ENCODE peak calls at places on chromosome X, in seven cellular contexts. C is A549; M is natural killer cell; P is activated T-cell treated with anti-CD3 and anti-CD28 coated beads, Interleukin-2, amount 50 U/mL, for 72 hours; K is mucosa of descending colon; H is naive thymus-derived CD4-positive, alpha-beta T cell; Q is left colon. A is an unnamed sample.

GRCh38 chrX:11085305-11085704 is 25.8 kb upstream of the HCCS start:
- ATAC-seq in P (no peak), C (no peak), Q (no peak), K (no peak), H (no peak), M (no peak), A (no peak)

GRCh38 chrX:15816886-15817285 is 26.6 kb downstream of the ZRSR2 start:
- ATAC-seq in P (peak; percentile 70), H (peak; percentile 80), Q (no peak), C (no peak), K (no peak), M (peak; percentile 63), A (no peak)

GRCh38 chrX:19627081-19627480 is 111.8 kb upstream of the MAP3K15 start:
- ATAC-seq in H (no peak), P (no peak), C (no peak), K (no peak), M (no peak), Q (no peak), A (no peak)

GRCh38 chrX:16138108-16138427 is 14.7 kb downstream of the GRPR start:
- ATAC-seq in C (no peak), P (no peak), Q (no peak), H (no peak), M (no peak), K (no peak), A (no peak)

GRCh38 chrX:153830632-153831434 is 489 bp upstream of the PDZD4 start:
- ATAC-seq in C (peak; percentile 21), H (no peak), P (peak; percentile 44), M (no peak), Q (no peak), K (no peak), A (no peak)

GRCh38 chrX:138886769-138887168 is 175.3 kb upstream of the FGF13 start:
- ATAC-seq in P (no peak), H (no peak), K (no peak), M (no peak), Q (no peak), C (no peak), A (peak; percentile 92)

GRCh38 chrX:46715997-46716396 is 42.9 kb downstream of the SLC9A7 start:
- ATAC-seq in K (no peak), M (no peak), Q (no peak), H (no peak), C (no peak), P (peak; percentile 43), A (no peak)

GRCh38 chrX:36908801-36909403 is 99.3 kb upstream of the FAM47C start:
- ATAC-seq in C (peak; percentile 34), K (peak; percentile 34), Q (peak; percentile 39), H (no peak), P (no peak), M (no peak), A (peak; percentile 57)

GRCh38 chrX:39984191-39984956 is 113.4 kb downstream of the BCOR start:
- ATAC-seq in K (peak; percentile 64), Q (peak; percentile 61), M (no peak), H (no peak), P (no peak), C (no peak), A (peak; percentile 66)

GRCh38 chrX:150649096-150649870 is 43.9 kb upstream of the MTMR1 start:
- ATAC-seq in K (no peak), Q (no peak), C (no peak), H (no peak), P (no peak), M (no peak), A (no peak)

GRCh38 chrX:55867708-55868107 is 150.2 kb downstream of the RRAGB start:
- ATAC-seq in P (no peak), Q (no peak), H (no peak), K (no peak), M (no peak), C (no peak), A (no peak)

GRCh38 chrX:101265869-101266428 is 25.2 kb downstream of the TAF7L start:
- ATAC-seq in H (no peak), Q (no peak), C (no peak), K (no peak), P (no peak), M (no peak), A (no peak)

GRCh38 chrX:41236629-41237028 is 97.3 kb upstream of the DDX3X start:
- ATAC-seq in C (no peak), K (no peak), P (no peak), H (no peak), Q (no peak), M (no peak), A (no peak)

GRCh38 chrX:43552166-43552565 is 103.9 kb upstream of the MAOA start:
- ATAC-seq in C (peak; percentile 24), M (no peak), P (no peak), K (peak; percentile 96), Q (peak; percentile 94), H (no peak), A (peak; percentile 89)

GRCh38 chrX:63754860-63755579 is 30.0 kb downstream of the ARHGEF9 start:
- ATAC-seq in M (peak; percentile 98), C (peak; percentile 98), P (peak; percentile 96), Q (peak; percentile 96), H (peak; percentile 97), K (peak; percentile 97), A (peak; percentile 99)

GRCh38 chrX:71128166-71128833 is 9.9 kb downstream of the MED12 start:
- ATAC-seq in C (peak; percentile 18), M (no peak), H (no peak), K (no peak), Q (no peak), P (no peak), A (no peak)

GRCh38 chrX:13022926-13023325 is 21.5 kb downstream of the FAM9C start:
- ATAC-seq in K (no peak), H (no peak), M (no peak), C (no peak), Q (no peak), P (no peak), A (no peak)

GRCh38 chrX:120428309-120428708 is 40.8 kb downstream of the LAMP2 start:
- ATAC-seq in M (no peak), K (peak; percentile 70), C (no peak), P (no peak), H (no peak), Q (peak; percentile 81), A (no peak)

GRCh38 chrX:119398587-119398973 is 556 bp upstream of the SLC25A43 start:
- ATAC-seq in K (peak; percentile 76), M (peak; percentile 26), C (peak; percentile 21), H (peak; percentile 6), P (peak; percentile 14), Q (peak; percentile 73), A (no peak)

GRCh38 chrX:110430293-110431076 is 71.8 kb downstream of the RTL9 start:
- ATAC-seq in C (no peak), Q (no peak), P (peak; percentile 83), K (no peak), M (no peak), H (no peak), A (no peak)

GRCh38 chrX:68443155-68443868 is 10.0 kb upstream of the OPHN1 start:
- ATAC-seq in M (peak; percentile 62), K (no peak), Q (no peak), C (no peak), H (peak; percentile 58), P (peak; percentile 38), A (no peak)

A was measured in esophagus mucosa.